ENCODE peak calls at places on chromosomes 5 and 9, in six cellular contexts. V, Z, L, Y, T and N are unnamed samples. For H3K36me3, the result is how much of the 10 kb centered on the place peaks cover.

GRCh38 chr5:168960492-168960891 is 340.4 kb downstream of the SLIT3 start:
- DNase-seq in V (no peak), Z (no peak), L (no peak), Y (no peak), T (no peak), N (no peak)

GRCh38 chr5:11110128-11110527 is 349.1 kb upstream of the DAP start:
- DNase-seq in V (no peak), Z (no peak), L (no peak), Y (no peak), T (peak), N (no peak)

GRCh38 chr5:112793201-112793600 is 55.5 kb downstream of the APC start:
- DNase-seq in V (no peak), Z (no peak), L (no peak), Y (no peak), T (peak), N (no peak)

GRCh38 chr9:72524820-72525539 is 3.6 kb downstream of the TMC1 start:
- DNase-seq in V (no peak), Z (no peak), L (no peak), Y (no peak), T (peak), N (no peak)

GRCh38 chr9:118929317-118929716 is 439.9 kb downstream of the BRINP1 start:
- DNase-seq in V (no peak), Z (no peak), L (no peak), Y (no peak), T (no peak), N (no peak)

GRCh38 chr5:26872337-26872736 is 166.0 kb downstream of the CDH9 start:
- DNase-seq in V (no peak), Z (no peak), L (no peak), Y (no peak), T (no peak), N (no peak)

GRCh38 chr9:35728041-35728971 is 3.7 kb downstream of the TLN1 start:
- DNase-seq in V (peak), Z (peak), L (peak), Y (peak), T (peak), N (peak)

GRCh38 chr9:95450171-95451107 is 66.3 kb downstream of the PTCH1 start:
- DNase-seq in V (no peak), Z (no peak), L (no peak), Y (no peak), T (peak), N (no peak)

GRCh38 chr5:83306572-83307241 is 164.8 kb upstream of the VCAN start:
- DNase-seq in V (no peak), Z (no peak), L (peak), Y (peak), T (peak), N (peak)

GRCh38 chr5:54760182-54760935 is 225.0 kb downstream of the ESM1 start:
- DNase-seq in V (no peak), Z (no peak), L (no peak), Y (no peak), T (no peak), N (no peak)

GRCh38 chr5:171207256-171207866 is 101.7 kb upstream of the TLX3 start:
- DNase-seq in V (peak), Z (no peak), L (no peak), Y (no peak), T (peak), N (no peak)

GRCh38 chr5:131466171-131466766 is 168.8 kb downstream of the RAPGEF6 start:
- DNase-seq in V (no peak), Z (no peak), L (no peak), Y (no peak), T (no peak), N (no peak)

GRCh38 chr5:99058466-99058865 is 129.7 kb upstream of the CHD1 start:
- DNase-seq in V (no peak), Z (no peak), L (no peak), Y (no peak), T (no peak), N (no peak)

GRCh38 chr9:4011062-4011461 is 288.8 kb downstream of the GLIS3 start:
- DNase-seq in V (no peak), Z (no peak), L (no peak), Y (no peak), T (no peak), N (no peak)

GRCh38 chr5:173917788-173918786 is 29.9 kb downstream of the CPEB4 start:
- DNase-seq in V (no peak), Z (peak), L (no peak), Y (peak), T (peak), N (no peak)

GRCh38 chr9:111588846-111589245 is 10.6 kb downstream of the PTGR1 start:
- DNase-seq in V (no peak), Z (no peak), L (no peak), Y (no peak), T (no peak), N (no peak)

GRCh38 chr5:171316258-171317121 is 7.4 kb downstream of the TLX3 start:
- DNase-seq in V (no peak), Z (peak), L (no peak), Y (no peak), T (peak), N (no peak)

GRCh38 chr9:121627432-121627831 is 24.0 kb upstream of the DAB2IP start:
- DNase-seq in V (no peak), Z (no peak), L (no peak), Y (no peak), T (no peak), N (no peak)

GRCh38 chr5:106094128-106094726 is 1576.5 kb downstream of the EFNA5 start:
- DNase-seq in V (peak), Z (no peak), L (no peak), Y (no peak), T (peak), N (no peak)

GRCh38 chr9:9299134-9299533 is 1313.7 kb downstream of the PTPRD start:
- DNase-seq in V (no peak), Z (no peak), L (no peak), Y (no peak), T (peak), N (no peak)

GRCh38 chr5:53923969-53924876 is 363.8 kb downstream of the NDUFS4 start:
- DNase-seq in V (no peak), Z (no peak), L (no peak), Y (no peak), T (no peak), N (no peak)

DNA sequence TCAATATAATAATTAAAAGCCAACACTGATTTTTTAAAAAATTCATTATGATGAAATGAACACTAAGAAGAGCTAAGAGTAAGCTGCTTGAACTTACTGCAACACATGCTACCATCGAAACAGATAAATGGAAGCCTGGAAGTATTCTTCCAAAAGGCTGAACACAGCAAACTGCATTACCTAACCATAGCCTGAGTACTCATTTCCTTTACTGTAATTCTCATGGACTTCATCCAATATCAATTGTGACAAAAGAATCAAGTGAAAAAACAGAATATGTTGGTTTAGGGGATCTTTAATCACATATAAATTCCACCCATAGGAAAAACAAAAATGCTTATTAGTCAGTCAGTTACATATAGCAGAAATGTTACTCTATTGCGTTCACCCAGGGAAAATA is 68.6 kb downstream of the DROSHA start:
- DNase-seq in V (no peak), Z (no peak), L (no peak), Y (no peak), T (no peak), N (no peak)
- H3K36me3 ChIP-seq in V (under half), Z (half or more), L (half or more), Y (half or more), T (under half), N (under half)

GRCh38 chr9:503331-503730 is 288.7 kb downstream of the DOCK8 start:
- DNase-seq in V (no peak), Z (no peak), L (no peak), Y (no peak), T (peak), N (no peak)
- H3K27ac ChIP-seq in V (peak), Z (peak), L (no peak), Y (peak), T (no peak), N (peak)

DNA sequence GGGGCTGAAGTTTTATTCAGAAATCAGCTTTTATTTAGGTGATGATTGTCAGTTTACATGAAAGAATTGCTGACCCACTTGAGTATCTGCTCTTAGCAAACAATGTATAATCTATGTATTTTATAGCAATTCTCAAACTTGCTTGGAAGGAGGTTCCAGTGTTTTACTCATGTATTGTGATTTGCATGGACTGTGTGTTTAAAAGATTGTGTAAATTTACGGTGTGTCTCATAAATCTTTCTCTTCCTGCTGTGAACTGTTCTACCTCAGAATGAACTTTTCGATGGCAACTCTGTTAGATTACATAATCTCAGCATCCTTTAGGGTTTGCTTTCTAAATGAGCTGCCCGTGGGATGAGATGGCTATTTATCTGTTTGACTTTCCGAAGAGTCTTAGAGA is 122.5 kb downstream of the MEF2C start:
- DNase-seq in V (no peak), Z (no peak), L (no peak), Y (no peak), T (no peak), N (no peak)
- H3K36me3 ChIP-seq in V (under half), Z (under half), L (under half), Y (under half), T (under half), N (under half)

GRCh38 chr9:76894198-76894597 is 11.7 kb downstream of the PRUNE2 start:
- DNase-seq in V (no peak), Z (no peak), L (no peak), Y (no peak), T (no peak), N (no peak)
- H3K27ac ChIP-seq in V (no peak), Z (no peak), L (no peak), Y (no peak), T (no peak), N (peak)